ENCODE peak calls at places on chromosomes 7 and 10, in nine cellular contexts. H is activated CD8-positive, alpha-beta T cell treated with anti-CD3 and anti-CD28 coated beads for 36 hours; F is mammary epithelial cell; L is thyroid gland; Z is Caki2; R is neural crest cell; Q is CD8-positive, alpha-beta memory T cell; O is stimulated activated naive CD8-positive, alpha-beta T cell treated with anti-CD3 and anti-CD28 coated beads, Interleukin-15, amount 100 ng/mL, for 72 hours; A is foreskin fibroblast. N is an unnamed sample.

GRCh38 chr10:52004342-52004949 is 305.1 kb upstream of the CSTF2T start:
- DNase-seq in Z (peak), F (peak), A (peak), O (no peak), H (no peak), L (no peak), R (no peak), Q (no peak), N (no peak)

GRCh38 chr10:91163709-91164474 is 56.6 kb upstream of the PCGF5 start:
- DNase-seq in Z (peak), H (peak), F (peak), A (peak), L (peak), O (peak), R (no peak), Q (no peak), N (peak)

GRCh38 chr7:131071786-131072504 is 255.7 kb upstream of the MKLN1 start:
- DNase-seq in Z (no peak), Q (no peak), L (no peak), O (peak), H (peak), F (peak), R (no peak), A (no peak), N (no peak)

GRCh38 chr7:155296788-155297516 is 726 bp upstream of the INSIG1 start:
- DNase-seq in H (peak), R (no peak), F (peak), O (peak), A (peak), Q (peak), L (peak), Z (no peak), N (peak)

GRCh38 chr10:97081621-97082235 is 104.0 kb downstream of the SLIT1 start:
- DNase-seq in Z (peak), A (peak), L (peak), O (peak), F (peak), R (peak), Q (peak), H (peak), N (no peak)

GRCh38 chr10:123974406-123974805 is 82.8 kb upstream of the CPXM2 start:
- DNase-seq in L (no peak), R (no peak), Q (no peak), Z (peak), A (peak), F (peak), O (no peak), H (no peak), N (no peak)

GRCh38 chr7:29564455-29565185 is 985 bp downstream of the PRR15 start:
- DNase-seq in A (peak), O (no peak), Q (no peak), Z (peak), R (peak), L (peak), H (peak), F (peak), N (no peak)

GRCh38 chr7:102321351-102322201 is 34.7 kb downstream of the SPDYE6 start:
- DNase-seq in Z (no peak), O (no peak), Q (no peak), F (no peak), H (peak), R (peak), A (no peak), L (peak), N (no peak)

GRCh38 chr10:1096287-1096889 is 40.2 kb downstream of the WDR37 start:
- DNase-seq in O (no peak), Z (no peak), Q (no peak), L (no peak), R (no peak), H (no peak), A (no peak), F (no peak), N (no peak)

GRCh38 chr10:16612148-16612742 is 90.6 kb upstream of the C1QL3 start:
- DNase-seq in R (peak), Z (peak), O (no peak), H (peak), L (no peak), Q (no peak), F (peak), A (peak), N (no peak)

GRCh38 chr10:122352817-122353525 is 21.5 kb upstream of the PLEKHA1 start:
- DNase-seq in H (no peak), Q (no peak), L (no peak), R (no peak), F (no peak), Z (no peak), A (no peak), O (no peak), N (no peak)

GRCh38 chr7:77580762-77581350 is 43.8 kb downstream of the PTPN12 start:
- DNase-seq in H (no peak), L (peak), Q (no peak), A (no peak), F (no peak), Z (no peak), R (no peak), O (no peak), N (no peak)

GRCh38 chr7:116503835-116504234 is 4.3 kb downstream of the CAV2 start:
- DNase-seq in L (no peak), Z (no peak), R (no peak), F (no peak), Q (no peak), O (no peak), H (no peak), A (no peak), N (no peak)

GRCh38 chr7:27952393-27953290 is 212.7 kb downstream of the TAX1BP1 start:
- DNase-seq in H (no peak), Q (no peak), O (no peak), R (no peak), Z (no peak), F (no peak), L (no peak), A (peak), N (no peak)

N was measured in natural killer cell treated with Interleukin-12 subunit alpha and Interleukin-12 subunit beta and Interleukin-15 and Interleukin-18, amount 100 ng/mL, for 72 hours.